ENCODE peak calls at places on chromosomes 2 and 18, in four cellular contexts. I is sigmoid colon, S is Peyer's patch, P is cardiac muscle cell. J is an unnamed sample. For H3K4me1, the result is how much of the 10 kb centered on the place peaks cover.

GRCh38 chr2:229712125-229712524 is 2.2 kb downstream of the DNER start:
- DNase-seq in S (no peak), I (no peak), P (peak), J (no peak)

GRCh38 chr2:10900216-10901109 is 11.3 kb upstream of the KCNF1 start:
- DNase-seq in S (peak), P (peak), I (no peak), J (no peak)

GRCh38 chr2:53987336-53987921 is 16.6 kb upstream of the PSME4 start:
- DNase-seq in P (peak), I (no peak), S (no peak), J (no peak)

GRCh38 chr2:111624401-111625156 is 259.4 kb downstream of the ANAPC1 start:
- DNase-seq in I (no peak), S (no peak), P (peak), J (no peak)

GRCh38 chr2:18544171-18544570 is 16.3 kb downstream of the RDH14 start:
- DNase-seq in S (no peak), P (no peak), I (no peak), J (no peak)

GRCh38 chr2:1721706-1722483 is 22.4 kb downstream of the PXDN start:
- DNase-seq in P (peak), I (peak), S (no peak), J (no peak)

GRCh38 chr2:191083546-191083945 is 67.2 kb downstream of the STAT4 start:
- DNase-seq in S (no peak), I (no peak), P (no peak), J (no peak)

GRCh38 chr2:10303634-10304378 is 1.1 kb downstream of the HPCAL1 start:
- DNase-seq in S (peak), P (peak), I (no peak), J (peak)

GRCh38 chr18:59800897-59801296 is 98.9 kb upstream of the PMAIP1 start:
- DNase-seq in S (no peak), I (no peak), P (no peak), J (no peak)

GRCh38 chr2:238688197-238689153 is 159.4 kb upstream of the TWIST2 start:
- DNase-seq in I (no peak), S (no peak), P (no peak), J (no peak)

GRCh38 chr2:220504890-220505564 is 877.6 kb downstream of the SLC4A3 start:
- DNase-seq in S (no peak), P (peak), I (no peak), J (no peak)

GRCh38 chr2:225998653-225999052 is 599.1 kb downstream of the NYAP2 start:
- DNase-seq in I (no peak), P (no peak), S (no peak), J (no peak)

GRCh38 chr2:192535956-192536685 is 341.4 kb upstream of the TMEFF2 start:
- DNase-seq in I (no peak), P (peak), S (no peak), J (no peak)

GRCh38 chr2:39416172-39416571 is 20.9 kb downstream of the MAP4K3 start:
- DNase-seq in S (no peak), P (peak), I (no peak), J (no peak)

DNA sequence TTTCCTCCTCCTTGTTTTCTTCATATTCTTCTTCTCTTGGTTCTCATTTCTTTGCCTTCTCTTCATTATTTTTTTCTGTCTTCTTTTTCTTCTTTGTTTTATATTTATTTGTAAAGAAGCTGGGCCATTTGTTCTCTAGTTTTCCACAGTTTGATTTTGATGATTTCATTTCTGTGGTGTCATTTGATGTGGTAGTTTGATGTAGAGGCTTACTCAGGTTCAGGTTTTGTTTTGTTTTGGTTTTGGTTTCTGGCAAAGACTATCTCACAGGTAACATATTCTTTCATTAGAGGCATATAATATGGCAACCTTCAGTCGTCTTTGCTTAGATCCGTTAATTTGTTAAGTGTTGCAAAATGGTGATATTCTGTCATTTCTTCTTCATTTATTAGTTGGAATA is 75.3 kb downstream of the BABAM2 start:
- DNase-seq in I (no peak), P (no peak), S (no peak), J (no peak)
- H3K4me1 ChIP-seq in I (under half), P (under half), S (under half), J (under half)

GRCh38 chr2:96760986-96761832 is 507 bp downstream of the CNNM4 start:
- DNase-seq in P (peak), S (peak), I (peak), J (peak)
- H3K27ac ChIP-seq in P (no peak), S (peak), I (peak), J (peak)

DNA sequence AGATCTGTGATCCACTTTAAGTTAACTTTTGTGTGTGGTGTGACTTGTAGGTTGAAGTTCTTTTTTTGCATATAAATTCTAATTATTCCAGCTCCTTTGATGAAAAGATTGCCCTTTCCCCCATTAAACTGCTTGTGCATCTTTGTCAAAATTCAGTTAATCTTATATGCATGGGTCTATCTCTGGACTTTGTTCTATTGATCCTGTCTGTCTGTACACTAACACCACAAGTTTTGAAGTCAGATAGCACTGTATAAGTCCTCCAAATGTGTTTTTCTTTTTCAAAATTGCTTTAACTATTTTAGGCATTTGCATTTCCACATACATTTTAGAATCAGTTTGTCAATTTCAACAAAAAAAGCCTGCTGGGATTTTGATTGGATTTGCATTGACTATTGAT is 137.6 kb downstream of the BCL11A start:
- DNase-seq in P (no peak), S (no peak), I (no peak), J (no peak)
- H3K4me1 ChIP-seq in P (under half), S (under half), I (under half), J (under half)

GRCh38 chr2:58923869-58924268 is 682.7 kb upstream of the FANCL start:
- DNase-seq in I (no peak), S (no peak), P (no peak), J (no peak)
- H3K27ac ChIP-seq in I (no peak), S (no peak), P (no peak), J (no peak)

J was measured in upper lobe of right lung.